ENCODE peak calls at places on chromosomes 4 and X, in eight cellular contexts. P, A, C, S, G, Z, M and B are unnamed samples.

GRCh38 chr4:95209942-95210341 is 338.8 kb downstream of the UNC5C start:
- DNase-seq in G (no peak), Z (no peak), S (no peak), M (no peak), P (no peak), A (no peak), C (no peak), B (no peak)

GRCh38 chrX:48715876-48716502 is 19.5 kb downstream of the SUV39H1 start:
- DNase-seq in M (no peak), S (no peak), G (no peak), C (no peak), Z (no peak), A (peak), P (no peak), B (no peak)

GRCh38 chr4:52869196-52869595 is 7.1 kb downstream of the RASL11B start:
- DNase-seq in A (no peak), P (peak), M (no peak), G (no peak), Z (no peak), S (no peak), C (peak), B (peak)

GRCh38 chrX:134670241-134670811 is 12.1 kb upstream of the PLAC1 start:
- DNase-seq in M (no peak), Z (no peak), G (peak), P (peak), C (no peak), A (no peak), S (no peak), B (peak)

GRCh38 chr4:38868055-38868965 is 704 bp downstream of the FAM114A1 start:
- DNase-seq in P (peak), A (no peak), G (peak), S (no peak), M (no peak), C (peak), Z (no peak), B (peak)

GRCh38 chr4:87011340-87012034 is 76.7 kb downstream of the AFF1 start:
- DNase-seq in S (no peak), M (no peak), G (no peak), C (no peak), A (no peak), P (peak), Z (peak), B (peak)

GRCh38 chr4:41443340-41444079 is 94.4 kb upstream of the LIMCH1 start:
- DNase-seq in G (no peak), M (no peak), A (no peak), C (no peak), P (no peak), S (no peak), Z (no peak), B (no peak)

GRCh38 chr4:47075241-47075640 is 43.9 kb downstream of the GABRB1 start:
- DNase-seq in P (no peak), G (no peak), M (no peak), Z (no peak), C (no peak), A (no peak), S (no peak), B (no peak)

GRCh38 chr4:153788064-153788418 is 842 bp downstream of the SFRP2 start:
- DNase-seq in S (no peak), G (peak), C (no peak), M (no peak), A (no peak), Z (no peak), P (no peak), B (no peak)

GRCh38 chr4:135238940-135239339 is 1037.4 kb upstream of the PABPC4L start:
- DNase-seq in A (no peak), S (no peak), Z (no peak), C (peak), P (no peak), M (no peak), G (no peak), B (no peak)

GRCh38 chrX:134443461-134443860 is 16.5 kb upstream of the HPRT1 start:
- DNase-seq in A (no peak), Z (no peak), C (no peak), G (no peak), M (no peak), P (no peak), S (no peak), B (no peak)

GRCh38 chr4:168835880-168836454 is 174.1 kb downstream of the CBR4 start:
- DNase-seq in S (no peak), G (no peak), C (no peak), P (no peak), M (no peak), A (no peak), Z (no peak), B (no peak)

GRCh38 chr4:156378053-156378665 is 424.5 kb upstream of the CTSO start:
- DNase-seq in A (peak), G (peak), P (peak), C (no peak), M (no peak), S (peak), Z (no peak), B (no peak)

GRCh38 chr4:66357316-66357715 is 687.0 kb upstream of the EPHA5 start:
- DNase-seq in P (no peak), G (no peak), A (no peak), Z (no peak), C (no peak), M (no peak), S (no peak), B (no peak)

GRCh38 chrX:46628406-46629371 is 55.1 kb downstream of the CHST7 start:
- DNase-seq in C (no peak), A (peak), Z (no peak), M (no peak), S (peak), P (peak), G (no peak), B (peak)

GRCh38 chr4:150960818-150961217 is 54.3 kb downstream of the LRBA start:
- DNase-seq in C (peak), G (peak), S (no peak), M (no peak), Z (no peak), A (peak), P (peak), B (peak)

GRCh38 chr4:152880263-152880662 is 55.9 kb upstream of the FHDC1 start:
- DNase-seq in G (no peak), Z (no peak), S (no peak), M (no peak), C (no peak), A (no peak), P (no peak), B (no peak)

GRCh38 chr4:3714642-3715001 is 51.6 kb upstream of the ADRA2C start:
- DNase-seq in Z (no peak), M (no peak), P (no peak), G (no peak), S (no peak), A (no peak), C (no peak), B (no peak)

GRCh38 chrX:78997870-78998558 is 52.8 kb downstream of the P2RY10 start:
- DNase-seq in S (no peak), A (peak), P (no peak), M (no peak), G (peak), Z (no peak), C (no peak), B (no peak)

GRCh38 chrX:3820170-3820569 is 106.7 kb upstream of the PRKX start:
- DNase-seq in G (no peak), Z (no peak), M (no peak), S (no peak), C (no peak), A (no peak), P (peak), B (no peak)

GRCh38 chr4:131370846-131371245 is 1778.2 kb upstream of the PCDH10 start:
- DNase-seq in G (no peak), C (peak), A (no peak), S (no peak), M (no peak), Z (no peak), P (no peak), B (no peak)

GRCh38 chrX:17022205-17022604 is 75.7 kb downstream of the REPS2 start:
- DNase-seq in S (no peak), P (peak), G (no peak), Z (no peak), C (no peak), A (no peak), M (no peak), B (no peak)

GRCh38 chrX:3728454-3728853 is 15.0 kb upstream of the PRKX start:
- DNase-seq in M (no peak), P (peak), S (no peak), A (no peak), C (no peak), G (no peak), Z (no peak), B (no peak)

GRCh38 chr4:151672996-151673395 is 87.8 kb downstream of the GATB start:
- DNase-seq in S (no peak), P (no peak), M (no peak), C (no peak), Z (no peak), A (no peak), G (peak), B (no peak)

GRCh38 chrX:131734621-131735020 is 190.7 kb downstream of the OR13H1 start:
- DNase-seq in Z (no peak), C (peak), S (no peak), G (no peak), M (peak), A (peak), P (no peak), B (no peak)

GRCh38 chr4:163556169-163556568 is 61.7 kb downstream of the TMA16 start:
- DNase-seq in S (no peak), G (no peak), Z (no peak), C (no peak), P (no peak), A (peak), M (peak), B (no peak)

GRCh38 chr4:183299464-183299863 is 20.6 kb downstream of the CLDN22 start:
- DNase-seq in Z (no peak), G (no peak), C (no peak), A (no peak), M (no peak), P (no peak), S (no peak), B (no peak)

GRCh38 chrX:19758536-19758935 is 128.9 kb downstream of the SH3KBP1 start:
- DNase-seq in S (no peak), P (no peak), G (no peak), Z (no peak), C (no peak), M (no peak), A (peak), B (peak)

GRCh38 chrX:109952985-109953905 is 49.7 kb upstream of the TMEM164 start:
- DNase-seq in M (no peak), S (peak), P (peak), Z (no peak), A (peak), C (no peak), G (no peak), B (no peak)